ENCODE peak calls at places on chromosomes 2 and 18, in seven cellular contexts. J is activated CD4-positive, alpha-beta T cell treated with anti-CD3 and anti-CD28 coated beads, Interleukin-2, amount 10 ng/mL, durations not matched to agents 7 days and 5 days; V is WTC11; N is stimulated activated CD4-positive, alpha-beta T cell treated with anti-CD3 and anti-CD28 coated beads, Interleukin-1b, Interleukin-23, amount 100 ng/mL, for 48 hours; Z is myocyte; L is cerebellum; P is left lobe of liver. E is an unnamed sample.

GRCh38 chr2:226117506-226118065 is 682.0 kb downstream of the IRS1 start:
- DNase-seq in L (no peak), N (no peak), Z (no peak), J (no peak), V (no peak), P (no peak), E (no peak)

GRCh38 chr18:23542471-23542870 is 39.2 kb downstream of the RMC1 start:
- DNase-seq in P (no peak), V (no peak), Z (no peak), N (no peak), J (no peak), L (no peak), E (peak; percentile 18)

GRCh38 chr2:208793434-208793833 is 386.8 kb downstream of the PTH2R start:
- DNase-seq in Z (no peak), L (no peak), N (no peak), V (no peak), P (no peak), J (no peak), E (no peak)

GRCh38 chr2:118224144-118224887 is 136.0 kb downstream of the INSIG2 start:
- DNase-seq in L (no peak), P (no peak), N (peak; percentile 14), J (peak; percentile 32), Z (no peak), V (peak; percentile 54), E (no peak)

GRCh38 chr2:179818546-179818945 is 42.9 kb downstream of the ZNF385B start:
- DNase-seq in N (no peak), V (no peak), J (no peak), L (no peak), P (no peak), Z (peak; percentile 63), E (no peak)

GRCh38 chr2:10048501-10049171 is 5.3 kb downstream of the KLF11 start:
- DNase-seq in N (no peak), Z (peak; percentile 56), V (no peak), L (peak; percentile 76), P (no peak), J (peak; percentile 54), E (peak; percentile 22)

GRCh38 chr2:128879161-128879560 is 560.5 kb upstream of the HS6ST1 start:
- DNase-seq in L (no peak), V (peak; percentile 46), J (no peak), P (no peak), N (no peak), Z (no peak), E (no peak)

GRCh38 chr2:236936446-236936940 is 149.2 kb upstream of the COPS8 start:
- DNase-seq in N (no peak), Z (no peak), L (no peak), P (no peak), J (no peak), V (no peak), E (no peak)

GRCh38 chr2:100809486-100809885 is 10.5 kb upstream of the NPAS2 start:
- DNase-seq in Z (no peak), L (no peak), J (no peak), P (no peak), V (no peak), N (no peak), E (no peak)

GRCh38 chr2:60453301-60453700 is 100.2 kb downstream of the BCL11A start:
- DNase-seq in Z (no peak), J (no peak), V (peak; percentile 92), L (no peak), P (no peak), N (no peak), E (no peak)

GRCh38 chr2:75548036-75548573 is 12.6 kb downstream of the EVA1A start:
- DNase-seq in L (no peak), Z (no peak), P (no peak), V (no peak), J (no peak), N (no peak), E (no peak)

GRCh38 chr18:69518989-69519388 is 118.3 kb downstream of the DOK6 start:
- DNase-seq in N (no peak), P (no peak), Z (no peak), L (no peak), J (no peak), V (no peak), E (no peak)

GRCh38 chr2:101380376-101380775 is 6.9 kb downstream of the CREG2 start:
- DNase-seq in N (no peak), V (no peak), J (no peak), P (no peak), L (no peak), Z (peak; percentile 79), E (no peak)

GRCh38 chr2:210250577-210250976 is 25.3 kb upstream of the ACADL start:
- DNase-seq in Z (no peak), V (no peak), N (no peak), J (no peak), P (no peak), L (no peak), E (no peak)

GRCh38 chr2:241738040-241738686 is 3.7 kb downstream of the D2HGDH start:
- DNase-seq in L (no peak), P (no peak), N (no peak), Z (no peak), V (no peak), J (no peak), E (no peak)

GRCh38 chr2:27907547-27907946 is 17.0 kb downstream of the BABAM2 start:
- DNase-seq in Z (no peak), N (no peak), J (no peak), L (no peak), P (no peak), V (no peak), E (no peak)

GRCh38 chr18:3279201-3280185 is 17.6 kb downstream of the MYL12B start:
- DNase-seq in J (no peak), V (no peak), Z (no peak), N (no peak), P (no peak), L (no peak), E (no peak)

GRCh38 chr2:208350610-208351009 is 56.0 kb upstream of the PTH2R start:
- DNase-seq in P (no peak), N (no peak), Z (no peak), V (no peak), J (no peak), L (no peak), E (no peak)

GRCh38 chr2:905833-906140 is 44.9 kb upstream of the SNTG2 start:
- DNase-seq in P (peak; percentile 14), J (no peak), V (no peak), N (no peak), Z (no peak), L (no peak), E (no peak)

GRCh38 chr2:25207078-25207545 is 38.7 kb upstream of the POMC start:
- DNase-seq in P (no peak), V (no peak), Z (no peak), J (no peak), N (no peak), L (no peak), E (no peak)

E was measured in C1 segment of cervical spinal cord.